ENCODE peak calls at places on chromosome 22, in ten cellular contexts. K is HCT116, X is heart left ventricle, F is IMR-90, P is K562, L is A549, N is right lobe of liver, I is gastrocnemius medialis, W is HepG2, G is body of pancreas. O is an unnamed sample.

GRCh38 chr22:17121235-17122195 is at the start of gene TMEM121B:
- ATAC-seq in L (peak), G (peak), W (peak), X (peak), I (peak), P (peak), N (peak), K (no peak), F (peak), O (peak)

GRCh38 chr22:17845790-17846189 is 71.5 kb upstream of the BID start:
- ATAC-seq in P (no peak), L (no peak), I (no peak), F (no peak), K (no peak), W (no peak), X (peak), G (no peak), N (no peak), O (peak)

GRCh38 chr22:24494535-24495364 is at the start of gene UPB1:
- ATAC-seq in W (peak), F (no peak), X (peak), N (peak), K (no peak), I (no peak), G (peak), P (no peak), L (no peak), O (no peak)

GRCh38 chr22:44496305-44496704 is 1.7 kb downstream of the RTL6 start:
- ATAC-seq in P (no peak), W (no peak), K (no peak), N (no peak), L (no peak), I (no peak), G (no peak), F (no peak), X (no peak), O (no peak)

GRCh38 chr22:20380486-20380885 is 13.5 kb upstream of the ZNF74 start:
- ATAC-seq in K (no peak), W (no peak), L (no peak), N (no peak), X (no peak), I (no peak), F (no peak), P (peak), G (no peak), O (no peak)

GRCh38 chr22:21020802-21021429 is 6.0 kb downstream of the P2RX6 start:
- ATAC-seq in P (peak), N (no peak), L (peak), W (peak), X (no peak), G (no peak), I (peak), F (peak), K (peak), O (no peak)

GRCh38 chr22:47891609-47892008 is 1129.2 kb downstream of the TBC1D22A start:
- ATAC-seq in N (peak), G (no peak), X (no peak), P (no peak), L (no peak), K (no peak), I (no peak), F (no peak), W (no peak), O (no peak)

GRCh38 chr22:24325105-24325757 is 54.6 kb downstream of the SPECC1L start:
- ATAC-seq in P (no peak), I (peak), G (no peak), X (peak), K (peak), L (peak), N (peak), F (peak), W (no peak), O (peak)

GRCh38 chr22:24594569-24595120 is 1.8 kb upstream of the LRRC75B start:
- ATAC-seq in I (no peak), F (no peak), P (no peak), W (no peak), N (no peak), L (no peak), G (no peak), K (no peak), X (no peak), O (no peak)

GRCh38 chr22:24005201-24005600 is at the start of gene GSTT4:
- ATAC-seq in P (no peak), G (peak), F (no peak), K (no peak), I (no peak), N (no peak), L (no peak), W (no peak), X (peak), O (peak)

GRCh38 chr22:38383417-38383816 is 66.2 kb upstream of the CSNK1E start:
- ATAC-seq in K (no peak), G (no peak), F (peak), L (no peak), P (no peak), W (no peak), I (peak), N (no peak), X (no peak), O (no peak)

GRCh38 chr22:25623310-25623734 is 58.8 kb downstream of the GRK3 start:
- ATAC-seq in G (no peak), W (no peak), K (no peak), F (no peak), X (no peak), N (no peak), L (no peak), P (no peak), I (no peak), O (no peak)

GRCh38 chr22:17725465-17725800 is 48.8 kb downstream of the BID start:
- ATAC-seq in N (no peak), W (no peak), G (no peak), P (no peak), X (no peak), I (no peak), K (no peak), L (no peak), F (no peak), O (no peak)

GRCh38 chr22:19204640-19205039 is 26.1 kb upstream of the SLC25A1 start:
- ATAC-seq in L (no peak), N (no peak), K (no peak), F (no peak), X (no peak), P (no peak), G (no peak), I (no peak), W (no peak), O (no peak)

GRCh38 chr22:25564979-25565677 is 653 bp downstream of the GRK3 start:
- ATAC-seq in X (peak), P (peak), W (peak), N (peak), G (peak), L (peak), F (peak), K (peak), I (no peak), O (no peak)

GRCh38 chr22:27210111-27210739 is 552.8 kb downstream of the MIAT start:
- ATAC-seq in N (no peak), P (no peak), G (no peak), L (no peak), W (no peak), F (no peak), K (no peak), I (no peak), X (no peak), O (no peak)

GRCh38 chr22:38043151-38044039 is 13.8 kb upstream of the PICK1 start:
- ATAC-seq in X (no peak), F (no peak), I (no peak), G (no peak), N (no peak), P (peak), L (no peak), K (no peak), W (no peak), O (no peak)

GRCh38 chr22:29722587-29722986 is 2.8 kb downstream of the CABP7 start:
- ATAC-seq in K (no peak), X (no peak), I (no peak), N (no peak), P (no peak), W (no peak), L (no peak), F (no peak), G (no peak), O (no peak)

GRCh38 chr22:24543068-24543675 is 11.8 kb downstream of the GUCD1 start:
- ATAC-seq in L (no peak), X (peak), K (no peak), N (peak), G (no peak), P (no peak), I (no peak), W (no peak), F (no peak), O (no peak)

GRCh38 chr22:19767427-19768380 is 7.1 kb downstream of the TBX1 start:
- ATAC-seq in L (no peak), X (peak), G (no peak), K (peak), N (peak), P (peak), I (no peak), F (no peak), W (peak), O (peak)

GRCh38 chr22:23756891-23757290 is 2.7 kb upstream of the VPREB3 start:
- ATAC-seq in N (no peak), P (no peak), F (no peak), G (no peak), W (no peak), L (no peak), X (no peak), I (no peak), K (no peak), O (no peak)

GRCh38 chr22:46614070-46614931 is 5.9 kb upstream of the GRAMD4 start:
- ATAC-seq in P (no peak), X (no peak), I (no peak), K (no peak), G (no peak), F (no peak), W (no peak), N (no peak), L (no peak), O (no peak)

GRCh38 chr22:43946391-43946680 is 8.9 kb upstream of the SAMM50 start:
- ATAC-seq in X (no peak), N (no peak), W (peak), K (peak), I (no peak), P (peak), L (peak), F (no peak), G (no peak), O (no peak)

GRCh38 chr22:26845016-26845728 is 187.8 kb downstream of the MIAT start:
- ATAC-seq in P (no peak), X (no peak), F (no peak), I (no peak), L (no peak), N (no peak), W (no peak), K (no peak), G (no peak), O (no peak)

GRCh38 chr22:19218541-19219233 is 40.2 kb upstream of the SLC25A1 start:
- ATAC-seq in F (no peak), N (no peak), K (no peak), X (peak), W (peak), L (no peak), G (no peak), I (peak), P (peak), O (no peak)

DNA sequence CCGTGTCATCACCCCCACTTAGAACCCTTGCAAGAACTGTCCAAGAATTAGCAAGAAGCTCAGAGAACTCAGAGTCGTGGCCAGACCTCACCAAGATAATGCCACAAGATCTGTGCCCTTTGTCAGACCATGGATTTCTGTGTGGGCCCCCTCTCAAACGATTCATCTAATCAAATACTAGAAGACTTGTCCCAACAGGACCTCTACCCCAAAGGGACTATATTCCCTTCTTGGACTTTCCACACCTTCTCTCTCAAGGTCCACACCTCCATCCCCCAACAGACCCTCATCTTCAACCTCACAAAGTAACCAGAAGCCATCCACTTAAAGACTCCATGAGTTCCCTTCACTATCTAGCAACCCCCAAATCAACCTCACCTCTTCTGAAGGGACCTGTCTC is 2.8 kb downstream of the POLR3H start:
- ATAC-seq in P (no peak), F (no peak), W (no peak), I (no peak), G (no peak), K (no peak), N (no peak), X (no peak), L (no peak), O (no peak)
- H3K4me3 ChIP-seq in P (no peak), F (no peak), W (no peak), I (no peak), G (no peak), K (no peak), N (no peak), X (no peak), L (no peak), O (no peak)

DNA sequence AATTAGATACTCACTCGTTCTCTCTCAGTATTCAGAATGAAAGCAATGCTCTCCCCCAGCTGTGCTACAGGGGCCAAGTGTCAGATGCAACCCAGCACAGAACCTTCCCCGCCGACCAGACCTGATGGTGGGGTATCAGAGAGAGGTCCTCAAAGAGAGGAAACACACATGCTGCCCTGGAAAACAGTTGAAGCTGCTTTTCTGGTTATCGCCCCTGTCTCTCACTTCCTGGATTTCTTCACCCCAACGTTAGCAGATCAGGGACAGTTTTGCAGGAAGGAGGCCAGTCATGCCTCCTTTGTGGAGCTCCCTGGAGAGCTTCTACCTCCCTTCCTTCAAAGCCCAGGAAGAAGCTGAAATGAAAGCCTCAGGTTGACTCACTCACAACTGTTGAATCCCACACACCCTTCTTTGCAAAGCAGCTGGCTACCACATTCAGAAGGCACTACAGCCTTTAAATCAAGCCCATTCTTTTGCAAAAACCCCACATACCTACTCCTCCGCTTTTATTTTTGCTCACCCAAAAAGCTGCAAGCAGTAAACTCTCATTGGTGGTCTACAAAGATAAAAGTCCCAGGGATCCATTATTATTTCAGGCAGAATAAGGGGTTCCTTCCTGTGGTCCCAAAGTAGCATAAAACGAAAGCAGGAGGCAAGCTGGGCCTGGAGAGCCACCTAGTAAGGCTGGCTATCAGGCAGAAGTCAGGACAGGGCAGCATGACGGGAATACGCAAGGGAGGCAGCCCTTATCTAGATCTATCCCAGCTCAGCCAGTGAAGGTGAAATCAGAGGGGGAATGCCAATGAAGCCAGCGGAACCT is 23.3 kb downstream of the LARGE1 start:
- ATAC-seq in F (peak), K (no peak), X (peak), L (no peak), G (peak), P (no peak), W (no peak), N (no peak), I (peak), O (no peak)
- TF ChIP-seq POLR2A in F (no peak), K (no peak), X (no peak), L (no peak), G (no peak), P (no peak), W (no peak), N (no peak), I (no peak), O (no peak)

DNA sequence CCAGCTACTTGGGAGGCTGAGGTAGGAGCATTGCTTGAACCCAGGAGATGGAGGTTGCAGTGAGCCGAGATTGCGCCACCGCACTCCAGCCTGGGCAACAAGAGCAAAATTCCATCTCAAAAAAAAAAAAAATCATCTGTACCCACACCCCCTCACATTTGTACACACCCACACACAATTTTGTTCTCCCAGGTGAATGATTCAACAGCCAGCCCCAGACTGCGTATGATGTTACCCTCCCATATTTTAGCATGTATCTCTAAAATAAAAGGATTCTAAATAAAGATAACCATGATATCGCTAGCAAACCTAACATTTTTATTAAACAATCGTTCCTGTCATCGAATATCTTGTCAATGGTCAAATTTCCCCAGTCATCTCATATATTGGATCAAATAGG is 65.8 kb downstream of the BRD1 start:
- ATAC-seq in F (no peak), I (no peak), P (no peak), X (no peak), G (no peak), K (no peak), N (no peak), W (no peak), L (no peak), O (no peak)
- H3K4me3 ChIP-seq in F (no peak), I (no peak), P (no peak), X (no peak), G (no peak), K (no peak), N (no peak), W (no peak), L (no peak), O (no peak)

DNA sequence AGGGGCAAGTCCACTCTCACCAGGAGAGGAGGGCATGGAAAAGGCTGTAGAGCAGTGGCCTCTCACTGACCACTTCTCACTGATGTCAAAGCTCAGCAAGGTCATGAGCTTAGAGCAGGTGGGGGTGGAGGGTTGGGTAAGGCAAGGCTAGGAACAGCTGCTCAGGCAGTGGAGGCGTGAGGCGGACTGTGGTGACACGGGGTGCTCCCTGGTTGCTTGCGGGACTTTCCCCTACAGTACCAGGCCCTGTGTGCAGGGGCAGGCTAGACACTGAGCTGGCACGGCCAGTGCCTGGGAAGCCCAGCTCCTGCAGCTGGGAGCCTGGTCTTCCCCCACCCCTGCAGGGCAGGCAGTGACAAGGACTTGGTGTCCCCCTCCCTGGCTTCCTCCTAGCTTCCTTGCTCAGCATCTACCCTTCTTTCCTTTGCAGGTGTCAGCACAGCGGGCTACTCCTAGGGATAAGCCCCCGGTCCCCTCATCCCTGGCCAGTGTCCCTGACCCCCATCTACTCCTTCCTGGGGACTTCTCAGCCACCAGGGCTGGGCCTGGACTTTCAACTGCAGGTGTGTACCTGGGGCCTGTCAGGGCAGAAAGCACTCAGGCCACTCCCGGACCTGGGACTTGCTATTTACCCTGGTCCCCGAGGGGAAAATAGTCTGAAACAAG is 45.6 kb downstream of the PISD start:
- ATAC-seq in I (peak), X (no peak), K (peak), P (peak), N (peak), G (no peak), L (peak), F (no peak), W (peak), O (peak)
- TF ChIP-seq POLR2A in I (no peak), X (no peak), K (no peak), P (peak), N (no peak), G (no peak), L (no peak), F (no peak), W (peak), O (no peak)

GRCh38 chr22:50302564-50302963 is 4.9 kb downstream of the PLXNB2 start:
- ATAC-seq in X (peak), P (no peak), G (no peak), F (no peak), W (no peak), K (no peak), I (no peak), N (no peak), L (no peak), O (no peak)
- H3K4me3 ChIP-seq in X (no peak), P (no peak), G (no peak), F (no peak), W (no peak), K (no peak), I (no peak), N (no peak), L (no peak), O (no peak)

O was measured in gastroesophageal sphincter.